ENCODE peak calls at places on chromosome 10, in eight cellular contexts. J is HepG2, C is K562, N is transverse colon, M is suprapubic skin, U is spleen, T is HCT116, H is endothelial cell of umbilical vein. P is an unnamed sample.

GRCh38 chr10:23439920-23440875 is 1.3 kb downstream of the OTUD1 start:
- DNase-seq in N (peak), M (peak), U (peak), C (no peak), J (no peak), T (no peak), H (peak), P (no peak)

GRCh38 chr10:13608246-13608853 is 21.6 kb downstream of the PRPF18 start:
- DNase-seq in M (no peak), J (no peak), C (no peak), T (no peak), N (no peak), U (no peak), H (peak), P (no peak)

GRCh38 chr10:128061306-128062300 is 64.6 kb downstream of the MKI67 start:
- DNase-seq in H (peak), J (no peak), M (peak), C (no peak), N (no peak), U (peak), T (no peak), P (no peak)

GRCh38 chr10:76298329-76298728 is 866.9 kb downstream of the LRMDA start:
- DNase-seq in C (no peak), T (no peak), J (no peak), H (no peak), N (no peak), U (no peak), M (no peak), P (no peak)

GRCh38 chr10:121994429-121994881 is 5.5 kb downstream of the TACC2 start:
- DNase-seq in U (no peak), J (no peak), C (no peak), H (no peak), M (no peak), T (no peak), N (peak), P (no peak)

GRCh38 chr10:124091646-124092269 is 1.6 kb downstream of the CHST15 start:
- DNase-seq in H (peak), N (peak), T (no peak), M (no peak), U (peak), C (no peak), J (no peak), P (no peak)

GRCh38 chr10:64648915-64649314 is 1127.7 kb downstream of the REEP3 start:
- DNase-seq in U (no peak), T (peak), H (no peak), C (peak), J (peak), N (no peak), M (no peak), P (no peak)

GRCh38 chr10:480928-481551 is 208.4 kb downstream of the DIP2C start:
- DNase-seq in J (no peak), C (no peak), U (peak), H (peak), T (no peak), M (no peak), N (no peak), P (peak)

GRCh38 chr10:85641479-85641967 is 725.1 kb downstream of the GRID1 start:
- DNase-seq in C (no peak), H (no peak), J (no peak), T (peak), N (no peak), M (no peak), U (no peak), P (no peak)

GRCh38 chr10:48357631-48358030 is 51.2 kb downstream of the MAPK8 start:
- DNase-seq in H (no peak), J (no peak), M (no peak), U (no peak), T (no peak), N (no peak), C (no peak), P (no peak)

GRCh38 chr10:24196426-24197039 is 12.4 kb upstream of the KIAA1217 start:
- DNase-seq in J (peak), T (peak), H (peak), C (peak), N (peak), U (no peak), M (peak), P (no peak)

GRCh38 chr10:84329094-84329611 is 764 bp downstream of the CCSER2 start:
- DNase-seq in C (peak), J (peak), U (peak), N (peak), T (no peak), H (peak), M (no peak), P (no peak)

GRCh38 chr10:61733358-61733940 is 70.7 kb downstream of the CABCOCO1 start:
- DNase-seq in M (no peak), N (no peak), U (no peak), J (peak), T (peak), C (peak), H (peak), P (no peak)

DNA sequence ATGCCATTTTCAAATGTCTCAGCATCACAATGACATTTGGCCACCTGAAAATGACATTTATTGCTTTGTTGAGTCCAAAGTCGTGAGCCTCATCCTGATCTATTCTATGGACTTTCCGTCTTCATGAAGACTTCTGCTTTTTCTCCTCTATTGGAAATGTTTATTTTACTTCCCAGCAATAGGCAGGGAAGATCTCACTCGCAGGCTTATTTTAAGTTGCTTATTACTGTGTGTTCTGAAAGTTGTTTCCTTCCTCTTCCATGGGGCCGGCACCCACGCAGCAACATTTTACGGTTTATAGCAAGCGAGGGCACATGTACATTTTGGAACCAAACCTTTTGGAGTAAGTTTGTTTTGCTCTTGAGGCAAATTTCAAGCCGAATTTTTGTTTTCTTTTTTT is 221.0 kb upstream of the KLF6 start:
- DNase-seq in H (no peak), U (no peak), N (no peak), M (no peak), J (no peak), T (no peak), C (no peak), P (no peak)
- TF ChIP-seq POLR2AphosphoS5 in H (no peak), U (no peak), N (peak), M (no peak), J (no peak), T (no peak), C (no peak), P (no peak)

DNA sequence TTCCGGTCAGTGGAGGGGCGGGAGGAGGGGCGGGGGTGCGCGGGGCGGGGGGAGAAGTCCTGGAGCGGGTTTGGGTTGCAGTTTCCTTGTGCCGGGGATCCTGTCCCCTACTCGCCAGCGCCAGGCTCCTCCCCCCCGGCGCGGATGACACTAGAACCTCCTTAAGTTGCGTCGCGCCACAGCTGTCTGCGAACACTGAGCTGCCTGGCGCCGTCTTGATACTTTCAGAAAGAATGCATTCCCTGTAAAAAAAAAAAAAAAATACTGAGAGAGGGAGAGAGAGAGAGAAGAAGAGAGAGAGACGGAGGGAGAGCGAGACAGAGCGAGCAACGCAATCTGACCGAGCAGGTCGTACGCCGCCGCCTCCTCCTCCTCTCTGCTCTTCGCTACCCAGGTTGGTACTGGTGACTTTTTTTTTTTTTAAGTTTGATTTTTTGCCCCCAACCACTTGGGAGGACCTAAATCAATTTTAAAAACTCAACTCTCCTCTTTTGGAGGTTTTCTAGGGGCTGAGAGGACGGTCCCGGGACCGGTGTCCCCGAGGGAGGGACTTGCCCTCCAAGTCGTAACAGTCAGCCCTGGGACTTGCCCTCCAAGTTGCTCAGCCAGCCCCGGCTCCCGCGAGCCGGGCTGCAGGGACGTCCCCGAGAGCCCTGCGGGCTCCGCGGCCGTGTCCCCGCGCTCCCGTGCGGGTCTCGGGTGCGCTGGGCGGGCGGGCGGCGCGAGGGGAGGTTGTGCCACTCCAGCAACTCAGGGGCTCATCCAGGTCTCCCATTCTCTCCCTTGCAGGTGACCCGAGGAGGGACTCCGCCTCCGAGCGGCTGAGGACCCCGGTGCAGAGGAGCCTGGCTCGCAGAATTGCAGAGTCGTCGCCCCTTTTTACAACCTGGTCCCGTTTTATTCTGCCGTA is at the start of gene GATA3:
- DNase-seq in H (peak), N (peak), C (no peak), U (peak), M (peak), T (no peak), J (no peak), P (no peak)
- TF ChIP-seq POLR2A in H (peak), N (no peak), C (no peak), U (no peak), M (no peak), T (no peak), J (no peak), P (peak)

DNA sequence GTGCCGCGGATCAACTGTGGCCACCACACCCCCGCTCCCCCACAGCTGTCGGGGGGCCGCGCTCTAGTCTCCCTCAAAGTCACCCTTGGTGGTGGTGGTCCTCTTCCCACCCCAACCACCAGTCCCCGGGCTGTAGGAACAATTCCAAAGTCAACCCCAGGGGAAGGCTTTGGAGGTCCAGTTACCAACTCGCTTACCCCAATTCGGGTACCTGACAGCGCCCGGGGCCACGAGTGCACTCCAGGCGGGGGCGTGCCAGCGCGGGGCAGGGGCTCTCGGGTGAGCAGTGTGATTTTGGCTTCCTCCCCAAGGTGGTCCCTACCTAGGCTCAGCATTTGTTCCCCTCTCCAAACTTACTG is 584 bp upstream of the ZMIZ1 start:
- DNase-seq in T (no peak), C (no peak), J (no peak), U (peak), M (no peak), N (no peak), H (peak), P (no peak)
- TF ChIP-seq CTCF in T (no peak), C (no peak), J (peak), U (no peak), M (no peak), N (no peak), H (no peak), P (no peak)

DNA sequence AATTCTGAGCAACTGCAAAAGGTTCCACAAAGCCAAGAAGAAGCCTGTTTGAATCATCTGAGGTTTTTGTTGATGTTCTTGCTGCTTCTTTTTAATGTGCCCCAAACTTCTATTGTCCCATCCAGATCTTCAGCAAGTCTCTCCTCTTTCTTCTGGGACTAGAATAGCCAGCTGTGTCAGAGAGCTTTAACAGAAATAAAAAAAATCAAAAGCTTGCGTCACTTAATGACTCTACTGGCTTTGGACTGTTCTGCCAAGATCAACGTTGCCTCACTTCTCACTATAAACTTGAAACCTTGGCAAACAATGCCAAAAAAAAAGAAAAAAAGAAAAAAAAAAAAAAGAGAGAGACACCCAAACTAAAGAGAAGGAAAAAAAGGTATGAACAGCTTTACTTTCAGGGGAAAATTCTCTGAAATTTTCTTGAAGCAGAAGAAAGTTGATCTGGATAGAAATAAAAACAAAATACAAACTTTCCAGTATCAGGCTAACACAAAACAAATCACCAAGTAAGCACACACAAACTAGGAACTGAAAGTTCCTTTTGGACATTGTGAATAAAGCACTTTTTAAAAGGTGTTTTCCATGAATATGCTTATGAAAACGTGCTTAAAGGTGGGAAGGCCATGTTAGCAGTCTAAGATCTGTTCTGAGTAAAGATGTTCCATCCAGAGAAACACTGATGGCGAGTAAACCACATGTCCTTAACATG is 14.8 kb downstream of the USP54 start:
- DNase-seq in J (peak), U (no peak), H (peak), N (no peak), T (no peak), M (no peak), C (no peak), P (no peak)
- TF ChIP-seq POLR2AphosphoS5 in J (no peak), U (no peak), H (no peak), N (peak), T (no peak), M (peak), C (no peak), P (peak)